ENCODE peak calls at places on chromosomes 3 and 15, in four cellular contexts. T, E, N and X are unnamed samples.

GRCh38 chr3:71129611-71130515 is 453.7 kb downstream of the FOXP1 start:
- DNase-seq in T (no peak), E (no peak), N (no peak), X (peak)

GRCh38 chr3:170499562-170500156 is 81.0 kb downstream of the CLDN11 start:
- DNase-seq in T (no peak), E (peak), N (no peak), X (no peak)

GRCh38 chr3:42349765-42350594 is 60.4 kb downstream of the LYZL4 start:
- DNase-seq in T (no peak), E (no peak), N (no peak), X (no peak)

GRCh38 chr15:58962662-58963565 is 24.5 kb upstream of the RNF111 start:
- DNase-seq in T (no peak), E (no peak), N (no peak), X (no peak)

GRCh38 chr3:72633101-72633500 is 215.1 kb downstream of the SHQ1 start:
- DNase-seq in T (no peak), E (no peak), N (no peak), X (peak)

GRCh38 chr3:151625057-151625456 is 108.7 kb upstream of the AADACL2 start:
- DNase-seq in T (no peak), E (no peak), N (no peak), X (no peak)

GRCh38 chr15:48647963-48648362 is 2.5 kb upstream of the FBN1 start:
- DNase-seq in T (no peak), E (no peak), N (no peak), X (no peak)

GRCh38 chr3:158531334-158531733 is 39.7 kb upstream of the MLF1 start:
- DNase-seq in T (no peak), E (no peak), N (no peak), X (no peak)

GRCh38 chr15:95432878-95433405 is 897.6 kb upstream of the NR2F2 start:
- DNase-seq in T (no peak), E (no peak), N (no peak), X (no peak)

GRCh38 chr3:189001559-189001958 is 170.2 kb upstream of the TPRG1 start:
- DNase-seq in T (peak), E (no peak), N (no peak), X (peak)

GRCh38 chr3:134846943-134847342 is 51.9 kb downstream of the EPHB1 start:
- DNase-seq in T (peak), E (no peak), N (no peak), X (peak)

GRCh38 chr15:50676799-50677483 is 9.7 kb downstream of the TRPM7 start:
- DNase-seq in T (no peak), E (no peak), N (no peak), X (peak)

GRCh38 chr3:58693929-58694850 is 27.6 kb upstream of the FAM3D start:
- DNase-seq in T (no peak), E (no peak), N (no peak), X (no peak)

GRCh38 chr3:142596726-142597088 is 514 bp downstream of the PLS1 start:
- DNase-seq in T (no peak), E (no peak), N (no peak), X (no peak)